ENCODE peak calls at places on chromosomes 5 and 9, in four cellular contexts. I is A172; K is left cardiac atrium; X is stimulated activated CD4-positive, alpha-beta T cell treated with anti-CD3 and anti-CD28 coated beads, Interleukin-4, amount 100 ng/mL, for 24 hours. G is an unnamed sample.

GRCh38 chr9:98142182-98142924 is 23.3 kb upstream of the TRIM14 start:
- DNase-seq in X (no peak), I (no peak), K (no peak), G (no peak)

GRCh38 chr9:115944166-115944948 is 209.2 kb upstream of the PAPPA start:
- DNase-seq in I (no peak), X (no peak), K (peak), G (peak)

GRCh38 chr5:1312993-1313833 is 18.3 kb upstream of the TERT start:
- DNase-seq in K (no peak), I (no peak), X (peak), G (no peak)

GRCh38 chr9:114017741-114018715 is 60.1 kb downstream of the AMBP start:
- DNase-seq in K (no peak), X (no peak), I (no peak), G (no peak)

GRCh38 chr5:157543825-157544622 is 31.6 kb downstream of the ADAM19 start:
- DNase-seq in I (no peak), K (no peak), X (peak), G (no peak)

GRCh38 chr9:89274838-89275237 is 36.2 kb upstream of the CKS2 start:
- DNase-seq in I (peak), X (peak), K (no peak), G (no peak)

GRCh38 chr5:129991780-129992179 is 87.5 kb downstream of the CHSY3 start:
- DNase-seq in X (no peak), I (no peak), K (no peak), G (no peak)

GRCh38 chr9:109411818-109412352 is 86.2 kb downstream of the PTPN3 start:
- DNase-seq in K (no peak), X (peak), I (peak), G (no peak)

GRCh38 chr5:154117930-154118329 is 72.6 kb upstream of the GALNT10 start:
- DNase-seq in X (no peak), I (no peak), K (no peak), G (no peak)

GRCh38 chr9:114629563-114630090 is 18.5 kb downstream of the TMEM268 start:
- DNase-seq in K (no peak), X (no peak), I (no peak), G (no peak)

GRCh38 chr5:176540476-176540899 is 3.3 kb upstream of the RNF44 start:
- DNase-seq in I (no peak), X (no peak), K (no peak), G (no peak)

GRCh38 chr9:98010450-98010849 is 27.3 kb downstream of the ANP32B start:
- DNase-seq in X (no peak), K (no peak), I (peak), G (peak)

GRCh38 chr9:31336841-31337240 is 1047.6 kb upstream of the ACO1 start:
- DNase-seq in K (no peak), X (no peak), I (no peak), G (peak)

GRCh38 chr5:22070151-22070550 is 783.0 kb downstream of the CDH12 start:
- DNase-seq in K (no peak), X (no peak), I (no peak), G (no peak)

GRCh38 chr5:139903450-139903804 is 107.8 kb downstream of the PSD2 start:
- DNase-seq in I (no peak), X (no peak), K (no peak), G (no peak)

GRCh38 chr5:159826351-159827222 is 89.7 kb upstream of the ADRA1B start:
- DNase-seq in K (no peak), I (peak), X (no peak), G (peak)

GRCh38 chr5:32710859-32711692 is at the start of gene NPR3:
- DNase-seq in K (peak), X (no peak), I (no peak), G (no peak)

GRCh38 chr5:93674138-93674537 is 67.3 kb downstream of the POU5F2 start:
- DNase-seq in K (peak), X (no peak), I (no peak), G (no peak)

GRCh38 chr5:173744527-173744926 is 128.1 kb upstream of the BOD1 start:
- DNase-seq in X (no peak), K (no peak), I (no peak), G (no peak)

GRCh38 chr5:152170350-152170749 is 234.7 kb downstream of the NMUR2 start:
- DNase-seq in X (no peak), K (no peak), I (peak), G (no peak)